ENCODE peak calls at places on chromosomes 12 and 14, in seven cellular contexts. M is lower lobe of right lung, F is transverse colon, O is neural progenitor cell, T is HL-60, P is lung, H is DND-41. C is an unnamed sample.

GRCh38 chr14:61696753-61697318 is 1.5 kb downstream of the HIF1A start:
- DNase-seq in P (no peak), O (no peak), M (no peak), H (no peak), F (no peak), T (no peak), C (no peak)

GRCh38 chr12:93990832-93991748 is 157.3 kb upstream of the PLXNC1 start:
- DNase-seq in M (no peak), O (peak; percentile 80), F (no peak), P (no peak), H (no peak), T (no peak), C (peak; percentile 57)

GRCh38 chr14:68466491-68466977 is 326.3 kb downstream of the ZFP36L1 start:
- DNase-seq in P (no peak), T (no peak), M (no peak), H (no peak), F (no peak), O (no peak), C (no peak)

GRCh38 chr14:23632461-23633159 is 3.6 kb upstream of the DHRS2 start:
- DNase-seq in F (no peak), T (no peak), P (no peak), H (no peak), M (no peak), O (no peak), C (peak; percentile 12)

GRCh38 chr12:59407799-59408198 is 188.0 kb upstream of the SLC16A7 start:
- DNase-seq in H (no peak), P (no peak), F (no peak), M (no peak), O (no peak), T (no peak), C (no peak)

GRCh38 chr14:28879571-28879970 is 113.0 kb downstream of the FOXG1 start:
- DNase-seq in P (no peak), O (peak; percentile 39), M (no peak), F (no peak), H (no peak), T (no peak), C (no peak)

GRCh38 chr12:53726342-53726741 is 910 bp downstream of the CALCOCO1 start:
- DNase-seq in M (no peak), P (no peak), T (no peak), H (no peak), O (no peak), F (no peak), C (no peak)

GRCh38 chr14:44778562-44778961 is 183.2 kb downstream of the KLHL28 start:
- DNase-seq in M (no peak), F (no peak), O (peak; percentile 68), P (no peak), T (no peak), H (no peak), C (no peak)

GRCh38 chr12:56387152-56387551 is 24.5 kb upstream of the APOF start:
- DNase-seq in P (no peak), T (no peak), H (no peak), M (no peak), O (no peak), F (no peak), C (no peak)

GRCh38 chr14:99333841-99334240 is 61.8 kb upstream of the BCL11B start:
- DNase-seq in O (no peak), H (no peak), T (no peak), P (no peak), F (no peak), M (no peak), C (no peak)

GRCh38 chr12:117461732-117462131 is 100.3 kb upstream of the NOS1 start:
- DNase-seq in P (no peak), O (no peak), F (no peak), H (no peak), M (no peak), T (no peak), C (no peak)

GRCh38 chr14:95597784-95598204 is 62.9 kb downstream of the GLRX5 start:
- DNase-seq in O (peak; percentile 82), M (no peak), P (no peak), T (no peak), F (no peak), H (no peak), C (no peak)

GRCh38 chr12:18158774-18159557 is 69.0 kb upstream of the RERGL start:
- DNase-seq in P (no peak), T (peak; percentile 42), M (no peak), F (no peak), H (peak; percentile 24), O (peak; percentile 63), C (no peak)

GRCh38 chr12:95487024-95487423 is 13.1 kb downstream of the METAP2 start:
- DNase-seq in O (no peak), P (no peak), F (no peak), M (no peak), H (no peak), T (peak; percentile 5), C (no peak)

GRCh38 chr12:19223695-19224094 is 94.2 kb downstream of the PLEKHA5 start:
- DNase-seq in T (no peak), H (no peak), O (no peak), F (no peak), M (no peak), P (no peak), C (no peak)

GRCh38 chr14:58414845-58415244 is 12.5 kb downstream of the TIMM9 start:
- DNase-seq in H (no peak), M (no peak), O (no peak), F (no peak), T (no peak), P (no peak), C (no peak)

GRCh38 chr12:53463802-53464375 is 12.0 kb downstream of the PCBP2 start:
- DNase-seq in O (peak; percentile 31), F (no peak), T (no peak), P (no peak), H (no peak), M (no peak), C (no peak)

GRCh38 chr14:89899917-89900680 is 54.4 kb downstream of the EFCAB11 start:
- DNase-seq in H (peak; percentile 24), T (no peak), F (no peak), O (peak; percentile 35), M (no peak), P (no peak), C (no peak)

GRCh38 chr14:24259282-24260025 is 3.5 kb downstream of the TGM1 start:
- DNase-seq in O (no peak), P (peak; percentile 83), M (peak; percentile 80), F (no peak), T (no peak), H (no peak), C (no peak)

GRCh38 chr12:4112290-4112689 is 161.3 kb upstream of the CCND2 start:
- DNase-seq in H (no peak), M (no peak), P (peak; percentile 11), F (no peak), O (no peak), T (no peak), C (no peak)
- H3K27ac ChIP-seq in H (no peak overlapping the region), M (no peak overlapping the region), P (no peak overlapping the region), F (no peak overlapping the region), O (no peak overlapping the region), T (no peak overlapping the region), C (no peak overlapping the region)

GRCh38 chr12:113874999-113875561 is 91.0 kb downstream of the RBM19 start:
- DNase-seq in M (no peak), O (no peak), P (no peak), F (peak; percentile 25), H (no peak), T (no peak), C (no peak)

GRCh38 chr12:113874326-113874725 is 91.8 kb downstream of the RBM19 start:
- DNase-seq in F (no peak), P (no peak), M (no peak), T (no peak), O (no peak), H (no peak), C (no peak)

GRCh38 chr12:113875681-113876080 is 90.4 kb downstream of the RBM19 start:
- DNase-seq in F (no peak), P (no peak), M (no peak), O (no peak), H (no peak), T (peak; percentile 29), C (no peak)

GRCh38 chr12:113876160-113876559 is 90.0 kb downstream of the RBM19 start:
- DNase-seq in M (no peak), O (no peak), H (no peak), P (no peak), F (no peak), T (no peak), C (no peak)

GRCh38 chr12:113873741-113874140 is 92.4 kb downstream of the RBM19 start:
- DNase-seq in M (no peak), P (no peak), F (no peak), O (no peak), T (no peak), H (no peak), C (no peak)
- H3K27ac ChIP-seq in M (no peak overlapping the region), P (no peak overlapping the region), F (no peak overlapping the region), O (no peak overlapping the region), T (no peak overlapping the region), H (no peak overlapping the region), C (no peak overlapping the region)

GRCh38 chr12:2049604-2050540 is 2.9 kb upstream of the CACNA1C start:
- DNase-seq in P (no peak), M (no peak), T (no peak), H (no peak), F (no peak), O (no peak), C (no peak)

GRCh38 chr12:2046959-2047358 is 5.8 kb upstream of the CACNA1C start:
- DNase-seq in P (no peak), H (no peak), F (no peak), M (no peak), T (no peak), O (no peak), C (no peak)

GRCh38 chr12:2039034-2039433 is 13.8 kb upstream of the CACNA1C start:
- DNase-seq in M (no peak), O (no peak), H (no peak), F (no peak), P (no peak), T (no peak), C (no peak)

GRCh38 chr12:2047752-2048151 is 5.0 kb upstream of the CACNA1C start:
- DNase-seq in T (no peak), H (no peak), M (no peak), P (no peak), F (no peak), O (no peak), C (no peak)

DNA sequence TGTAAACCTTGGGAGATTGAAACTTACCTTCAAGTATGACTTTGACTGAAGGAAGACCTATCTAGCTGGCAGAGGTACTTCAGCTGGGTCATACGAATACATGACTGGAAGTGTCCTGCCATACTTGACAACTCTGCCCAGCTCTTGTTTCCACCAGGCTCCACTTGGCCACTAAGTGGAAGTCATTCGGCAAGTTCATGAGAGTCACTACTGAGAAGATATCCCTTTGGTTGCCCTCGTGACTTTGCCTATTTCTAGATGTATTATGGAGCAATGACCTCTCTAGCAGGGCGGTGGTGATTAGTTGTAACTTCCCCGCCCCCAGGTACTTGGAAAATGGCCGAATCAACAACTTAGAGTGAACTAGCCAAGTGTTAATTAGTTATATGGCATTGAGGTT is 8.6 kb upstream of the CACNA1C start:
- DNase-seq in M (no peak), P (no peak), O (no peak), F (no peak), T (no peak), H (no peak), C (no peak)
- H3K27ac ChIP-seq in M (no peak overlapping the region), P (no peak overlapping the region), O (no peak overlapping the region), F (no peak overlapping the region), T (no peak overlapping the region), H (no peak overlapping the region), C (no peak overlapping the region)

DNA sequence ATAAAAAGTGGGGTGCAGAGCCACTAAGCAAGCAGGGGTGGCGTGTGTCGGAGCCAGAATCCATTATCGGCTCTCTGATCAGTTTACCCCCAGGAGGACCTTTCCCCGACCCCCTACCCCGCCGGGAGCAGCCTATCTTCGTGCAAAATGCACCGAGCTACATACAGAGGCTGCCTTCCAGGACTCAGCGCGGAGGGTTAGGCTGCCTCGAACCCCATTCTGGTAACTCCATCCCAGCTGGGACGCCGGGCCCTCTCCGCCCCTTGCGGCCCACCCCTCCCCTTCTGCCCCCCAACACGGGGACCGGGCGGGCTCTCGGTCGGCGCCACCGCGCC is 12.2 kb upstream of the MAP3K9 start:
- DNase-seq in M (no peak), P (no peak), O (no peak), H (no peak), T (no peak), F (no peak), C (no peak)
- H3K27ac ChIP-seq in M (peak overlapping the region; percentile 31), P (no peak overlapping the region), O (no peak overlapping the region), H (no peak overlapping the region), T (peak overlapping the region; percentile 54), F (no peak overlapping the region), C (peak overlapping the region; percentile 27)